ENCODE peak calls at places on chromosomes 11 and 22, in ten cellular contexts. A, P, B, C, N, F, M, J, I and K are unnamed samples.

GRCh38 chr11:117774553-117774952 is 22.5 kb downstream of the DSCAML1 start:
- DNase-seq in A (no peak), P (no peak), B (no peak), C (no peak), N (no peak), F (no peak), M (no peak), J (no peak), I (no peak), K (no peak)

GRCh38 chr11:93611836-93612677 is 49.4 kb upstream of the CEP295 start:
- DNase-seq in A (no peak), P (no peak), B (no peak), C (no peak), N (no peak), F (no peak), M (no peak), J (no peak), I (no peak), K (no peak)

GRCh38 chr22:20273720-20274119 is 5.6 kb upstream of the RTN4R start:
- DNase-seq in A (no peak), P (no peak), B (no peak), C (no peak), N (no peak), F (no peak), M (no peak), J (no peak), I (no peak), K (no peak)

GRCh38 chr11:66920978-66921784 is 37.0 kb downstream of the PC start:
- DNase-seq in A (no peak), P (no peak), B (no peak), C (no peak), N (no peak), F (no peak), M (no peak), J (no peak), I (no peak), K (no peak)

GRCh38 chr11:31414338-31414737 is 44.7 kb downstream of the DNAJC24 start:
- DNase-seq in A (no peak), P (no peak), B (peak), C (no peak), N (no peak), F (no peak), M (no peak), J (no peak), I (no peak), K (peak)

GRCh38 chr11:57425565-57426438 is 1.1 kb downstream of the SLC43A3 start:
- DNase-seq in A (peak), P (peak), B (peak), C (no peak), N (peak), F (no peak), M (no peak), J (peak), I (peak), K (no peak)

GRCh38 chr11:19873730-19874129 is 161.1 kb downstream of the NAV2 start:
- DNase-seq in A (no peak), P (no peak), B (no peak), C (no peak), N (no peak), F (no peak), M (no peak), J (no peak), I (no peak), K (no peak)

GRCh38 chr22:34877506-34877905 is 188.5 kb upstream of the ISX start:
- DNase-seq in A (no peak), P (no peak), B (peak), C (no peak), N (no peak), F (no peak), M (no peak), J (peak), I (no peak), K (no peak)

GRCh38 chr11:119166368-119167076 is 2.0 kb upstream of the NLRX1 start:
- DNase-seq in A (peak), P (no peak), B (peak), C (no peak), N (peak), F (peak), M (no peak), J (peak), I (peak), K (peak)

GRCh38 chr11:68403424-68403823 is 57.1 kb upstream of the PPP6R3 start:
- DNase-seq in A (no peak), P (no peak), B (no peak), C (no peak), N (peak), F (no peak), M (no peak), J (no peak), I (no peak), K (no peak)

GRCh38 chr11:86116386-86116726 is 47.5 kb upstream of the PICALM start:
- DNase-seq in A (peak), P (no peak), B (peak), C (no peak), N (no peak), F (peak), M (no peak), J (peak), I (peak), K (peak)

GRCh38 chr11:95566151-95566670 is 223.4 kb downstream of the FAM76B start:
- DNase-seq in A (no peak), P (no peak), B (no peak), C (no peak), N (no peak), F (no peak), M (no peak), J (peak), I (no peak), K (no peak)

GRCh38 chr22:23218867-23219251 is 38.5 kb downstream of the BCR start:
- DNase-seq in A (no peak), P (no peak), B (no peak), C (no peak), N (peak), F (no peak), M (peak), J (peak), I (peak), K (no peak)

GRCh38 chr11:818396-819128 is at the start of gene PNPLA2:
- DNase-seq in A (peak), P (no peak), B (peak), C (no peak), N (no peak), F (no peak), M (no peak), J (peak), I (peak), K (peak)

GRCh38 chr11:29124436-29124835 is 892.4 kb downstream of the KCNA4 start:
- DNase-seq in A (no peak), P (no peak), B (no peak), C (no peak), N (no peak), F (no peak), M (no peak), J (no peak), I (no peak), K (no peak)

GRCh38 chr22:38353142-38353629 is 36.0 kb upstream of the CSNK1E start:
- DNase-seq in A (peak), P (peak), B (peak), C (peak), N (peak), F (peak), M (peak), J (peak), I (peak), K (peak)

GRCh38 chr22:17587631-17588030 is 24.3 kb downstream of the SLC25A18 start:
- DNase-seq in A (no peak), P (no peak), B (no peak), C (no peak), N (no peak), F (no peak), M (no peak), J (no peak), I (no peak), K (no peak)

GRCh38 chr22:29716814-29717213 is 3.0 kb upstream of the CABP7 start:
- DNase-seq in A (peak), P (no peak), B (peak), C (no peak), N (peak), F (peak), M (peak), J (peak), I (peak), K (peak)

GRCh38 chr11:58493676-58494075 is 14.2 kb downstream of the OR5B21 start:
- DNase-seq in A (peak), P (no peak), B (peak), C (no peak), N (no peak), F (peak), M (no peak), J (no peak), I (peak), K (peak)

GRCh38 chr11:119120639-119121007 is 757 bp upstream of the HINFP start:
- DNase-seq in A (peak), P (no peak), B (no peak), C (no peak), N (no peak), F (peak), M (no peak), J (peak), I (peak), K (peak)

GRCh38 chr22:50547231-50547851 is 1.6 kb downstream of the KLHDC7B start:
- DNase-seq in A (no peak), P (no peak), B (no peak), C (no peak), N (peak), F (peak), M (no peak), J (no peak), I (no peak), K (no peak)

GRCh38 chr11:67409261-67409666 is 5.4 kb downstream of the TBC1D10C start:
- DNase-seq in A (no peak), P (no peak), B (no peak), C (no peak), N (no peak), F (no peak), M (no peak), J (no peak), I (no peak), K (no peak)

GRCh38 chr11:94675788-94676187 is 92.4 kb upstream of the AMOTL1 start:
- DNase-seq in A (no peak), P (no peak), B (peak), C (no peak), N (no peak), F (no peak), M (no peak), J (no peak), I (no peak), K (peak)

GRCh38 chr11:553949-554398 is 6.6 kb downstream of the LMNTD2 start:
- DNase-seq in A (no peak), P (no peak), B (no peak), C (no peak), N (no peak), F (no peak), M (no peak), J (no peak), I (no peak), K (no peak)

GRCh38 chr11:112477929-112478317 is 217.3 kb upstream of the PLET1 start:
- DNase-seq in A (no peak), P (no peak), B (peak), C (no peak), N (no peak), F (no peak), M (no peak), J (no peak), I (no peak), K (peak)

GRCh38 chr11:28146123-28146751 is 38.0 kb downstream of the METTL15 start:
- DNase-seq in A (peak), P (no peak), B (peak), C (no peak), N (no peak), F (no peak), M (no peak), J (peak), I (peak), K (peak)

GRCh38 chr11:68002943-68003845 is 703 bp downstream of the UNC93B1 start:
- DNase-seq in A (no peak), P (no peak), B (peak), C (no peak), N (peak), F (peak), M (no peak), J (no peak), I (no peak), K (peak)

GRCh38 chr11:28343304-28344233 is 235.4 kb downstream of the METTL15 start:
- DNase-seq in A (peak), P (no peak), B (peak), C (no peak), N (no peak), F (peak), M (no peak), J (peak), I (peak), K (peak)

GRCh38 chr11:110478410-110478809 is 48.7 kb downstream of the FDX1 start:
- DNase-seq in A (no peak), P (no peak), B (no peak), C (no peak), N (no peak), F (no peak), M (peak), J (no peak), I (no peak), K (no peak)
- TF ChIP-seq CTCF in A (peak), P (no peak), B (no peak), C (no peak), N (peak), F (peak), M (peak), J (no peak), I (peak), K (peak)

GRCh38 chr22:46815896-46816721 is 53.7 kb downstream of the TBC1D22A start:
- DNase-seq in A (peak), P (no peak), B (no peak), C (no peak), N (no peak), F (no peak), M (no peak), J (peak), I (peak), K (peak)
- TF ChIP-seq CTCF in A (no peak), P (no peak), B (no peak), C (no peak), N (no peak), F (no peak), M (no peak), J (no peak), I (no peak), K (no peak)

GRCh38 chr11:70731670-70732492 is 333.6 kb downstream of the CTTN start:
- DNase-seq in A (no peak), P (no peak), B (no peak), C (no peak), N (peak), F (peak), M (no peak), J (no peak), I (no peak), K (no peak)

GRCh38 chr11:70730411-70730810 is 332.1 kb downstream of the CTTN start:
- DNase-seq in A (no peak), P (no peak), B (no peak), C (no peak), N (no peak), F (peak), M (no peak), J (no peak), I (no peak), K (no peak)

GRCh38 chr11:70727899-70728620 is 329.7 kb downstream of the CTTN start:
- DNase-seq in A (no peak), P (no peak), B (no peak), C (no peak), N (peak), F (peak), M (no peak), J (no peak), I (no peak), K (no peak)

GRCh38 chr11:70732493-70733206 is 334.3 kb downstream of the CTTN start:
- DNase-seq in A (no peak), P (no peak), B (no peak), C (no peak), N (peak), F (peak), M (no peak), J (no peak), I (no peak), K (no peak)

DNA sequence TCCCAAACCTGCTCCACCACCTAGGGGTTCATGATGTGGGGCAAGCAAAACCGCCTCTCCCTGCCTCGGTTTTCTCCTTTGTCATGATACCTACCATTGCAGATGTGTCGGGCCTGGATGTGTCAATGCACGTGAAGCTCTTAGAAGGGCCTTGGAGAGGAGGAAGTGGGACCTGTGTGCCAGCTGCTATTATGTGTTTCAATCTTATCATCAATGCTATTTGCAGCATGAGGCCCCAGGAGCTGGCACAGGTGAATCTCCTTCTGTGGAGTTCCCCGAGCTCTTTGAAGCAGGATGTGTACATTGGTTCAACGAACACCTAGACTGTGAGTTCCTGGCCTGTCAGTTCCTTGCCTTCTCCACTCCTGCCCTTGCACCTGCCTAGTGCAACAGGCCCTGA is 331.6 kb downstream of the CTTN start:
- DNase-seq in A (no peak), P (no peak), B (no peak), C (no peak), N (no peak), F (peak), M (no peak), J (no peak), I (no peak), K (no peak)
- TF ChIP-seq CTCF in A (no peak), P (no peak), B (no peak), C (no peak), N (no peak), F (no peak), M (no peak), J (no peak), I (no peak), K (no peak)

GRCh38 chr22:25131198-25131887 is 68.3 kb upstream of the CRYBB3 start:
- DNase-seq in A (no peak), P (no peak), B (no peak), C (no peak), N (no peak), F (no peak), M (no peak), J (no peak), I (no peak), K (no peak)
- TF ChIP-seq CTCF in A (no peak), P (no peak), B (no peak), C (no peak), N (no peak), F (no peak), M (no peak), J (no peak), I (no peak), K (peak)